ENCODE peak calls at places on chromosome 17, in six cellular contexts. S is lower leg skin; Y is stimulated activated CD8-positive, alpha-beta memory T cell treated with anti-CD3 and anti-CD28 coated beads, Interleukin-4, amount 100 ng/mL, for 1 hour; J is T1000; H is aorta; Q is NCI-H1436. V is an unnamed sample.

GRCh38 chr17:81561494-81561885 is 9.3 kb upstream of the FAAP100 start:
- DNase-seq in S (no peak), Y (no peak), J (peak), H (no peak), Q (no peak), V (no peak)

GRCh38 chr17:79182176-79183160 is 107.8 kb downstream of the ENGASE start:
- DNase-seq in S (no peak), Y (no peak), J (no peak), H (no peak), Q (no peak), V (no peak)

GRCh38 chr17:6639651-6640535 is 618 bp downstream of the KIAA0753 start:
- DNase-seq in S (peak), Y (no peak), J (no peak), H (peak), Q (no peak), V (no peak)

GRCh38 chr17:550041-550398 is 164.6 kb downstream of the VPS53 start:
- DNase-seq in S (no peak), Y (no peak), J (no peak), H (no peak), Q (no peak), V (no peak)

GRCh38 chr17:42754782-42755181 is 6.2 kb upstream of the RAMP2 start:
- DNase-seq in S (peak), Y (no peak), J (peak), H (peak), Q (no peak), V (no peak)

GRCh38 chr17:74478369-74479100 is 12.1 kb downstream of the CD300A start:
- DNase-seq in S (no peak), Y (no peak), J (no peak), H (peak), Q (no peak), V (no peak)

GRCh38 chr17:74467221-74467951 is 952 bp downstream of the CD300A start:
- DNase-seq in S (no peak), Y (no peak), J (no peak), H (peak), Q (no peak), V (no peak)

GRCh38 chr17:7383371-7383741 is 2.5 kb downstream of the TNK1 start:
- DNase-seq in S (no peak), Y (no peak), J (no peak), H (no peak), Q (no peak), V (no peak)

GRCh38 chr17:80116276-80116922 is 15.0 kb downstream of the GAA start:
- DNase-seq in S (peak), Y (no peak), J (no peak), H (no peak), Q (no peak), V (no peak)

GRCh38 chr17:35373532-35373983 is at the start of gene SLFN11:
- DNase-seq in S (peak), Y (peak), J (no peak), H (peak), Q (no peak), V (peak)

GRCh38 chr17:19753049-19753444 is 4.9 kb upstream of the ALDH3A1 start:
- DNase-seq in S (peak), Y (no peak), J (peak), H (peak), Q (no peak), V (peak)

GRCh38 chr17:58283674-58284612 is 3.2 kb upstream of the MPO start:
- DNase-seq in S (no peak), Y (no peak), J (no peak), H (no peak), Q (no peak), V (no peak)

GRCh38 chr17:4852504-4853075 is 19.4 kb downstream of the MINK1 start:
- DNase-seq in S (no peak), Y (no peak), J (no peak), H (no peak), Q (no peak), V (no peak)

GRCh38 chr17:72516772-72517399 is 396.1 kb downstream of the SOX9 start:
- DNase-seq in S (no peak), Y (no peak), J (no peak), H (no peak), Q (no peak), V (no peak)

GRCh38 chr17:54085934-54086333 is 263.2 kb downstream of the KIF2B start:
- DNase-seq in S (no peak), Y (no peak), J (no peak), H (no peak), Q (no peak), V (no peak)

GRCh38 chr17:20966869-20967268 is 75.9 kb downstream of the USP22 start:
- DNase-seq in S (no peak), Y (no peak), J (no peak), H (no peak), Q (no peak), V (no peak)

GRCh38 chr17:62321451-62321850 is 58.9 kb upstream of the EFCAB3 start:
- DNase-seq in S (no peak), Y (no peak), J (no peak), H (no peak), Q (no peak), V (no peak)

GRCh38 chr17:39139137-39139516 is 12.3 kb downstream of the PLXDC1 start:
- DNase-seq in S (no peak), Y (no peak), J (peak), H (no peak), Q (no peak), V (peak)

GRCh38 chr17:77869665-77870132 is 88.8 kb upstream of the TNRC6C start:
- DNase-seq in S (no peak), Y (no peak), J (no peak), H (peak), Q (no peak), V (no peak)

GRCh38 chr17:18248300-18248731 is 10.2 kb downstream of the FLII start:
- DNase-seq in S (peak), Y (no peak), J (no peak), H (no peak), Q (peak), V (no peak)

GRCh38 chr17:73262676-73263642 is 1.3 kb upstream of the CPSF4L start:
- DNase-seq in S (no peak), Y (no peak), J (no peak), H (no peak), Q (no peak), V (no peak)

GRCh38 chr17:57751348-57751970 is 6.4 kb upstream of the CCDC182 start:
- DNase-seq in S (no peak), Y (no peak), J (no peak), H (no peak), Q (no peak), V (no peak)

GRCh38 chr17:34797724-34798123 is 163.5 kb downstream of the CCT6B start:
- DNase-seq in S (no peak), Y (no peak), J (no peak), H (no peak), Q (no peak), V (no peak)

GRCh38 chr17:70168979-70169706 is at the start of gene KCNJ2:
- DNase-seq in S (peak), Y (no peak), J (peak), H (peak), Q (peak), V (no peak)

GRCh38 chr17:6067060-6067459 is 3.1 kb upstream of the WSCD1 start:
- DNase-seq in S (no peak), Y (no peak), J (no peak), H (no peak), Q (no peak), V (no peak)

GRCh38 chr17:44088254-44088653 is 17.7 kb downstream of the G6PC3 start:
- DNase-seq in S (no peak), Y (no peak), J (no peak), H (no peak), Q (no peak), V (no peak)

GRCh38 chr17:65589321-65589720 is 27.9 kb upstream of the AXIN2 start:
- DNase-seq in S (no peak), Y (no peak), J (no peak), H (no peak), Q (no peak), V (no peak)

GRCh38 chr17:35709874-35710273 is 21.6 kb upstream of the RASL10B start:
- DNase-seq in S (no peak), Y (no peak), J (no peak), H (no peak), Q (peak), V (no peak)

GRCh38 chr17:33202011-33202410 is 91.1 kb downstream of the ASIC2 start:
- DNase-seq in S (peak), Y (no peak), J (no peak), H (no peak), Q (no peak), V (no peak)

GRCh38 chr17:50976951-50977472 is 110.9 kb upstream of the TOB1 start:
- DNase-seq in S (no peak), Y (no peak), J (no peak), H (no peak), Q (no peak), V (no peak)

GRCh38 chr17:61345081-61345480 is 54.6 kb upstream of the TBX2 start:
- DNase-seq in S (no peak), Y (no peak), J (no peak), H (no peak), Q (no peak), V (no peak)

V was measured in HS-5.